ENCODE peak calls at places on chromosomes 7 and 10, in five cellular contexts. One of them, this sample, is unnamed.

GRCh38 chr10:25694976-25695375 is 239.1 kb upstream of the MYO3A start:
- DNase-seq in stomach: no peak
- DNase-seq in transverse colon: no peak
- DNase-seq in esophagus muscularis mucosa: no peak
- DNase-seq in SK-N-SH: no peak
- DNase-seq in this sample: no peak

GRCh38 chr7:46600340-46600739 is 679.3 kb upstream of the IGFBP3 start:
- DNase-seq in stomach: no peak
- DNase-seq in transverse colon: no peak
- DNase-seq in esophagus muscularis mucosa: no peak
- DNase-seq in SK-N-SH: no peak
- DNase-seq in this sample: peak; percentile 22

GRCh38 chr10:119270893-119271361 is 63.6 kb downstream of the GRK5 start:
- DNase-seq in stomach: peak; percentile 91
- DNase-seq in transverse colon: peak; percentile 86
- DNase-seq in esophagus muscularis mucosa: no peak
- DNase-seq in SK-N-SH: no peak
- DNase-seq in this sample: peak; percentile 91

GRCh38 chr10:60846173-60846572 is 67.9 kb downstream of the CDK1 start:
- DNase-seq in stomach: no peak
- DNase-seq in transverse colon: no peak
- DNase-seq in esophagus muscularis mucosa: no peak
- DNase-seq in SK-N-SH: no peak
- DNase-seq in this sample: no peak

GRCh38 chr7:71408276-71408675 is 276.3 kb downstream of the GALNT17 start:
- DNase-seq in stomach: no peak
- DNase-seq in transverse colon: no peak
- DNase-seq in esophagus muscularis mucosa: no peak
- DNase-seq in SK-N-SH: no peak
- DNase-seq in this sample: no peak

GRCh38 chr7:134949171-134949570 is 37.1 kb upstream of the AGBL3 start:
- DNase-seq in stomach: no peak
- DNase-seq in transverse colon: no peak
- DNase-seq in esophagus muscularis mucosa: no peak
- DNase-seq in SK-N-SH: no peak
- DNase-seq in this sample: no peak

GRCh38 chr10:122014652-122015248 is 25.8 kb downstream of the TACC2 start:
- DNase-seq in stomach: no peak
- DNase-seq in transverse colon: peak; percentile 39
- DNase-seq in esophagus muscularis mucosa: no peak
- DNase-seq in SK-N-SH: no peak
- DNase-seq in this sample: no peak

GRCh38 chr7:127629268-127629854 is 11.4 kb upstream of the PAX4 start:
- DNase-seq in stomach: peak; percentile 35
- DNase-seq in transverse colon: peak; percentile 34
- DNase-seq in esophagus muscularis mucosa: no peak
- DNase-seq in SK-N-SH: peak; percentile 58
- DNase-seq in this sample: peak; percentile 41

GRCh38 chr10:11757820-11758463 is 15.8 kb downstream of the ECHDC3 start:
- DNase-seq in stomach: peak; percentile 93
- DNase-seq in transverse colon: peak; percentile 89
- DNase-seq in esophagus muscularis mucosa: peak; percentile 95
- DNase-seq in SK-N-SH: peak; percentile 86
- DNase-seq in this sample: peak; percentile 93

GRCh38 chr7:77727936-77728701 is 31.9 kb downstream of the RSBN1L start:
- DNase-seq in stomach: no peak
- DNase-seq in transverse colon: no peak
- DNase-seq in esophagus muscularis mucosa: peak; percentile 50
- DNase-seq in SK-N-SH: peak; percentile 51
- DNase-seq in this sample: no peak

GRCh38 chr7:55350281-55350680 is 14.9 kb upstream of the LANCL2 start:
- DNase-seq in stomach: no peak
- DNase-seq in transverse colon: no peak
- DNase-seq in esophagus muscularis mucosa: no peak
- DNase-seq in SK-N-SH: no peak
- DNase-seq in this sample: no peak

GRCh38 chr7:17123020-17123419 is 175.4 kb upstream of the AHR start:
- DNase-seq in stomach: no peak
- DNase-seq in transverse colon: no peak
- DNase-seq in esophagus muscularis mucosa: no peak
- DNase-seq in SK-N-SH: no peak
- DNase-seq in this sample: no peak

GRCh38 chr10:25390733-25391132 is 215.9 kb downstream of the GPR158 start:
- DNase-seq in stomach: no peak
- DNase-seq in transverse colon: no peak
- DNase-seq in esophagus muscularis mucosa: no peak
- DNase-seq in SK-N-SH: no peak
- DNase-seq in this sample: no peak

GRCh38 chr7:121945849-121946238 is 72.9 kb downstream of the PTPRZ1 start:
- DNase-seq in stomach: no peak
- DNase-seq in transverse colon: no peak
- DNase-seq in esophagus muscularis mucosa: no peak
- DNase-seq in SK-N-SH: no peak
- DNase-seq in this sample: no peak

GRCh38 chr7:140689199-140690152 is 7.0 kb upstream of the NDUFB2 start:
- DNase-seq in stomach: no peak
- DNase-seq in transverse colon: no peak
- DNase-seq in esophagus muscularis mucosa: no peak
- DNase-seq in SK-N-SH: no peak
- DNase-seq in this sample: no peak

GRCh38 chr10:36765777-36766176 is 359.6 kb upstream of the ANKRD30A start:
- DNase-seq in stomach: no peak
- DNase-seq in transverse colon: no peak
- DNase-seq in esophagus muscularis mucosa: no peak
- DNase-seq in SK-N-SH: no peak
- DNase-seq in this sample: no peak

GRCh38 chr7:103867874-103868273 is 121.6 kb downstream of the RELN start:
- DNase-seq in stomach: no peak
- DNase-seq in transverse colon: no peak
- DNase-seq in esophagus muscularis mucosa: no peak
- DNase-seq in SK-N-SH: no peak
- DNase-seq in this sample: no peak

GRCh38 chr7:37921340-37921805 is 933 bp downstream of the EPDR1 start:
- DNase-seq in stomach: no peak
- DNase-seq in transverse colon: peak; percentile 45
- DNase-seq in esophagus muscularis mucosa: no peak
- DNase-seq in SK-N-SH: peak; percentile 80
- DNase-seq in this sample: peak; percentile 67

GRCh38 chr10:78433722-78434535 is 400.3 kb downstream of the RPS24 start:
- DNase-seq in stomach: no peak
- DNase-seq in transverse colon: no peak
- DNase-seq in esophagus muscularis mucosa: no peak
- DNase-seq in SK-N-SH: peak; percentile 82
- DNase-seq in this sample: no peak

GRCh38 chr10:133438711-133439273 is 14.4 kb upstream of the SPRN start:
- DNase-seq in stomach: no peak
- DNase-seq in transverse colon: no peak
- DNase-seq in esophagus muscularis mucosa: peak; percentile 47
- DNase-seq in SK-N-SH: peak; percentile 40
- DNase-seq in this sample: no peak

GRCh38 chr7:101553771-101554445 is 75.2 kb downstream of the MYL10 start:
- DNase-seq in stomach: no peak
- DNase-seq in transverse colon: peak; percentile 1
- DNase-seq in esophagus muscularis mucosa: no peak
- DNase-seq in SK-N-SH: peak; percentile 33
- DNase-seq in this sample: no peak

GRCh38 chr10:124231188-124232135 is 138.1 kb upstream of the CHST15 start:
- DNase-seq in stomach: no peak
- DNase-seq in transverse colon: no peak
- DNase-seq in esophagus muscularis mucosa: no peak
- DNase-seq in SK-N-SH: no peak
- DNase-seq in this sample: no peak

GRCh38 chr7:121501566-121501965 is 105.5 kb upstream of the FAM3C start:
- DNase-seq in stomach: no peak
- DNase-seq in transverse colon: no peak
- DNase-seq in esophagus muscularis mucosa: no peak
- DNase-seq in SK-N-SH: no peak
- DNase-seq in this sample: no peak

GRCh38 chr10:2212196-2212719 is 474.9 kb upstream of the ADARB2 start:
- DNase-seq in stomach: no peak
- DNase-seq in transverse colon: no peak
- DNase-seq in esophagus muscularis mucosa: no peak
- DNase-seq in SK-N-SH: no peak
- DNase-seq in this sample: no peak

GRCh38 chr7:150970424-150970823 is 7.7 kb downstream of the KCNH2 start:
- DNase-seq in stomach: no peak
- DNase-seq in transverse colon: no peak
- DNase-seq in esophagus muscularis mucosa: no peak
- DNase-seq in SK-N-SH: no peak
- DNase-seq in this sample: peak; percentile 60

GRCh38 chr10:101986277-101986971 is 69.5 kb downstream of the ARMH3 start:
- DNase-seq in stomach: peak; percentile 53
- DNase-seq in transverse colon: peak; percentile 23
- DNase-seq in esophagus muscularis mucosa: no peak
- DNase-seq in SK-N-SH: peak; percentile 24
- DNase-seq in this sample: peak; percentile 67

GRCh38 chr7:35761882-35762720 is 38.8 kb upstream of the SEPTIN7 start:
- DNase-seq in stomach: no peak
- DNase-seq in transverse colon: no peak
- DNase-seq in esophagus muscularis mucosa: no peak
- DNase-seq in SK-N-SH: peak; percentile 61
- DNase-seq in this sample: no peak

GRCh38 chr10:12165036-12165435 is 30.7 kb downstream of the NUDT5 start:
- DNase-seq in stomach: no peak
- DNase-seq in transverse colon: no peak
- DNase-seq in esophagus muscularis mucosa: no peak
- DNase-seq in SK-N-SH: no peak
- DNase-seq in this sample: no peak

GRCh38 chr10:129151281-129151680 is 315.8 kb upstream of the MGMT start:
- DNase-seq in stomach: no peak
- DNase-seq in transverse colon: no peak
- DNase-seq in esophagus muscularis mucosa: peak; percentile 90
- DNase-seq in SK-N-SH: no peak
- DNase-seq in this sample: no peak

GRCh38 chr7:79822620-79823240 is 311.9 kb upstream of the GNAI1 start:
- DNase-seq in stomach: no peak
- DNase-seq in transverse colon: no peak
- DNase-seq in esophagus muscularis mucosa: no peak
- DNase-seq in SK-N-SH: peak; percentile 4
- DNase-seq in this sample: no peak
- TF ChIP-seq CTCF in stomach: no peak
- TF ChIP-seq CTCF in transverse colon: no peak
- TF ChIP-seq CTCF in esophagus muscularis mucosa: no peak
- TF ChIP-seq CTCF in SK-N-SH: no peak
- TF ChIP-seq CTCF in this sample: no peak

DNA sequence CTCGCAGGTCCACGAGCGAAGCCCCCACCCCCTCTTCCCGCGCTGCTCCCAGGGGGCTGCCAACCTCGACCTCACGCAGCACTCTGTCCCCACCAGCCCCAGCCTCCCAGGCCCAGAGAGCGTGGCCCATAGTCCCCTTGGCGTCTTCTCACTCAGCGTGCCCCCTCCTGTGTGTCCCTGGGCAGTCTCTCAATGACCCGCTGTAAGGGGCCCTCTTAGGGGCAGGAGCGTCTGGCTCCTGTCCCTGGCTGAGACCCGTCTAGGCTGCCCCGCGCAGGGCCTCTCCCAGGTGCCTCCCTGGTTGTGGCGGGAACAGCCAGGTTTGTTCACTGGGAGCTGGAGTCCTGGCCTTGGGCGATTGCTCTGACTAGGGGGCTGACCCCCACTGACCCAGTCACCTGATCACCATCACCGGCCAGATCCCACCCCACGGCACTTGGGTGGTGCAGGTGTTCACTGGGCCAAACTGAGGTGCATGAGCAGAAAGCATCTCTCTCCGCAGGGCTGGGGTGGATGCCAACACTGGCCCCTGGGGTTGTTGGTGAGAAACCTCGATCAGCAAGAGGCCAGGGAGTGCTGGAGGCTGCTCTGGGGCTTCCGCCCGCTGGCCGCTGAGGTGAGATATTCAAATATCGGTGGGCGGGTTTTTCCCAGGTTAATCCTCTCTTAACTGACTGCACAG is 12.6 kb upstream of the WDFY4 start:
- DNase-seq in stomach: no peak
- DNase-seq in transverse colon: peak; percentile 63
- DNase-seq in esophagus muscularis mucosa: peak; percentile 84
- DNase-seq in SK-N-SH: no peak
- DNase-seq in this sample: no peak
- TF ChIP-seq EP300 in stomach: no peak
- TF ChIP-seq EP300 in transverse colon: no peak
- TF ChIP-seq EP300 in esophagus muscularis mucosa: no peak
- TF ChIP-seq EP300 in SK-N-SH: no peak
- TF ChIP-seq EP300 in this sample: no peak

GRCh38 chr7:100128602-100128963 is 1.8 kb downstream of the MBLAC1 start:
- DNase-seq in stomach: no peak
- DNase-seq in transverse colon: no peak
- DNase-seq in esophagus muscularis mucosa: no peak
- DNase-seq in SK-N-SH: no peak
- DNase-seq in this sample: no peak

GRCh38 chr7:100126931-100127865 is at the start of gene MBLAC1:
- DNase-seq in stomach: peak; percentile 90
- DNase-seq in transverse colon: peak; percentile 94
- DNase-seq in esophagus muscularis mucosa: peak; percentile 97
- DNase-seq in SK-N-SH: peak; percentile 99
- DNase-seq in this sample: peak; percentile 93

GRCh38 chr7:100126239-100126930 is 382 bp upstream of the MBLAC1 start:
- DNase-seq in stomach: no peak
- DNase-seq in transverse colon: no peak
- DNase-seq in esophagus muscularis mucosa: no peak
- DNase-seq in SK-N-SH: no peak
- DNase-seq in this sample: no peak

GRCh38 chr7:100130608-100131453 is 4.1 kb downstream of the MBLAC1 start:
- DNase-seq in stomach: peak; percentile 88
- DNase-seq in transverse colon: peak; percentile 90
- DNase-seq in esophagus muscularis mucosa: peak; percentile 93
- DNase-seq in SK-N-SH: peak; percentile 88
- DNase-seq in this sample: peak; percentile 94

GRCh38 chr7:100127866-100128601 is 1.3 kb downstream of the MBLAC1 start:
- DNase-seq in stomach: no peak
- DNase-seq in transverse colon: peak; percentile 47
- DNase-seq in esophagus muscularis mucosa: no peak
- DNase-seq in SK-N-SH: peak; percentile 60
- DNase-seq in this sample: no peak
- TF ChIP-seq POLR2AphosphoS5 in stomach: no peak
- TF ChIP-seq POLR2AphosphoS5 in transverse colon: no peak
- TF ChIP-seq POLR2AphosphoS5 in esophagus muscularis mucosa: no peak
- TF ChIP-seq POLR2AphosphoS5 in SK-N-SH: no peak
- TF ChIP-seq POLR2AphosphoS5 in this sample: no peak

GRCh38 chr10:74013004-74013403 is 15.1 kb downstream of the VCL start:
- DNase-seq in stomach: no peak
- DNase-seq in transverse colon: no peak
- DNase-seq in esophagus muscularis mucosa: no peak
- DNase-seq in SK-N-SH: no peak
- DNase-seq in this sample: no peak
- TF ChIP-seq CTCF in stomach: no peak
- TF ChIP-seq CTCF in transverse colon: no peak
- TF ChIP-seq CTCF in esophagus muscularis mucosa: no peak
- TF ChIP-seq CTCF in SK-N-SH: no peak
- TF ChIP-seq CTCF in this sample: no peak

GRCh38 chr7:3191545-3191944 is 109.5 kb upstream of the SDK1 start:
- DNase-seq in stomach: no peak
- DNase-seq in transverse colon: no peak
- DNase-seq in esophagus muscularis mucosa: no peak
- DNase-seq in SK-N-SH: no peak
- DNase-seq in this sample: no peak
- TF ChIP-seq EP300 in stomach: no peak
- TF ChIP-seq EP300 in transverse colon: no peak
- TF ChIP-seq EP300 in esophagus muscularis mucosa: no peak
- TF ChIP-seq EP300 in SK-N-SH: no peak
- TF ChIP-seq EP300 in this sample: no peak